ENCODE peak calls at places on chromosomes 4 and X, in four cellular contexts. Q is HCT116, P is H1, T is HepG2. D is an unnamed sample.
A peak's percentile ranks its signal among the peaks of the same experiment; 100 is the strongest.

GRCh38 chrX:133218329-133218728 is at the start of gene TFDP3:
- DNase-seq in Q (no peak), P (no peak), T (no peak), D (no peak)

GRCh38 chrX:17743913-17744312 is 6.6 kb downstream of the SCML1 start:
- DNase-seq in Q (no peak), P (no peak), T (no peak), D (no peak)

GRCh38 chr4:182240161-182241130 is 2.8 kb upstream of the TENM3 start:
- DNase-seq in Q (no peak), P (no peak), T (peak; percentile 81), D (no peak)

GRCh38 chr4:151218343-151218742 is 58.6 kb upstream of the PRSS48 start:
- DNase-seq in Q (no peak), P (no peak), T (no peak), D (no peak)

GRCh38 chrX:16870861-16871584 is 861 bp upstream of the RBBP7 start:
- DNase-seq in Q (no peak), P (no peak), T (no peak), D (no peak)

GRCh38 chrX:135707880-135708279 is 5.6 kb upstream of the CT45A1 start:
- DNase-seq in Q (peak; percentile 16), P (peak; percentile 1), T (peak; percentile 31), D (no peak)

GRCh38 chr4:66767442-66767841 is 777.9 kb downstream of the CENPC start:
- DNase-seq in Q (no peak), P (no peak), T (no peak), D (no peak)

GRCh38 chr4:33316578-33316977 is 2596.4 kb downstream of the PCDH7 start:
- DNase-seq in Q (no peak), P (no peak), T (no peak), D (no peak)

GRCh38 chrX:97057349-97057909 is 173.7 kb downstream of the RPA4 start:
- DNase-seq in Q (no peak), P (no peak), T (no peak), D (no peak)

GRCh38 chrX:73668779-73669178 is 105.8 kb downstream of the CHIC1 start:
- DNase-seq in Q (no peak), P (no peak), T (no peak), D (no peak)

GRCh38 chrX:79559290-79559689 is 192.2 kb upstream of the ITM2A start:
- DNase-seq in Q (no peak), P (no peak), T (no peak), D (no peak)

DNA sequence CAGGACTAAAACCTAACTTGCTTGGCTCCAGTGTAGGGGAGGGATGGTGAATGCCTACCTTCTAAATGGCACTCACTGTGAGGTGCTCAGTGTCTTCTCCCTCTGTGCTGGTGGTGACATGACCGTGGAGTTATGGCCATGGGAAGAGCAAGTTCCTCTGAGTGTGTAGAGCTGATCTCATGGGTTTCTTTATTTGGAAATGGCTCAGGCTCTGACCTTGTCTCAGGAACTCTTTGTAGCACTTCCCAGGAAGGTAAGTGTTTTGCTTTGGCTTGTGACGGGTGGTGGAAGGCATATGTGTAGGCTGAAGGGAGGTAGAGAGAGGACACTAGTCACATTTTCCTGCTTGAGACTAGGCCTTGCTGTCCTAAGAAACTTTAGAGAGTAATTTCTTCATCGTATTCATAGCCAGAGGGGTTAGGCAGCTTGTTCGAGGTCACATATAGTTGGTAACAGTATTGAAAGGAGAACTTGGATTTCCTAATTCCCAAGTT is 6.5 kb downstream of the MSN start:
- DNase-seq in Q (no peak), P (no peak), T (no peak), D (no peak)
- H3K27ac ChIP-seq in Q (no peak overlapping the region), P (no peak overlapping the region), T (no peak overlapping the region), D (no peak overlapping the region)

GRCh38 chrX:64152857-64153256 is 52.7 kb downstream of the AMER1 start:
- DNase-seq in Q (no peak), P (peak; percentile 19), T (peak; percentile 30), D (no peak)
- TF ChIP-seq SIN3A in Q (no peak), P (no peak), T (no peak), D (no peak)

GRCh38 chr4:113537183-113537977 is 224.2 kb downstream of the CAMK2D start:
- DNase-seq in Q (no peak), P (no peak), T (no peak), D (no peak)
- H3K27ac ChIP-seq in Q (no peak overlapping the region), P (no peak overlapping the region), T (no peak overlapping the region), D (no peak overlapping the region)

DNA sequence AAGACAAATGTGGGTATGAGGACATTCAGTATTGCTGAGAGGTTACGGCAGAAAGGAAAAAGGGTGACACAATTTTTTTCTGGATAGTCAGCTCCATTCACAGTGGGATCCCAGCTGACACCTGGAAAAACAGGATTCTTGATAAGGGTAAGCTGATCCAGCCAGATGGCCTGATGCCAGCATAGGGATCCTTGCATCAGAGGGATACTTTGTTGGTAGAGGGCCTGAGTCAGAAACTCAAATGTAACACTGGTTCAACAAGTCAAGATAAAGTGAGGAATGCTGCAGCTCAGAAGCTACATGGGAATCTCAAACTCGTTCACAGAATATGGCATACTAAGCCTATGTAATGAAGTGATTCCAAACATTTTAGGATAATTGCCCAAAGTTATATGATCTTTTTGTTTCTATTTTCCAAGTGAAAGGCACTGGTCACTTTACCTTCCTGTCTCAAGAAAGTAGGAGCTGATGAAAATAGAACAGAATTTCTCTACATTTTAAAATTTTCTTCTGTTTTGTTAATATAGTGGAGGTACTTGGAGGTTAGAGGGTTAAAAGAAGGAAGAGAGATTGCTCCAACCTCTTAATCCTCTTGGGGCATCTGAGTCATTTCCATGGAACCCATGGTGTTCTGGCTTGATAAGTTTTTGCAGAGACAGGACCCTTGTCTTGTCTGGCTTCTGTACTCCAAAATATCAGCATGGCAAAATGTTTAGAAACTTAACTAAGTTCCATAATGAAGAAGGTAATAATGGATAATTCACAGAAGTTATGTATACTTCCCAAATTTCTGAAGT is 727.0 kb downstream of the C4orf33 start:
- DNase-seq in Q (peak; percentile 53), P (no peak), T (no peak), D (no peak)
- TF ChIP-seq SIN3A in Q (no peak), P (no peak), T (no peak), D (no peak)

GRCh38 chr4:17366496-17366895 is 145.4 kb downstream of the QDPR start:
- DNase-seq in Q (no peak), P (no peak), T (no peak), D (no peak)
- H3K27ac ChIP-seq in Q (no peak overlapping the region), P (no peak overlapping the region), T (no peak overlapping the region), D (no peak overlapping the region)

GRCh38 chr4:133275246-133275645 is 126.2 kb downstream of the PCDH10 start:
- DNase-seq in Q (no peak), P (no peak), T (no peak), D (no peak)

GRCh38 chr4:133268205-133268604 is 119.1 kb downstream of the PCDH10 start:
- DNase-seq in Q (no peak), P (no peak), T (no peak), D (no peak)

GRCh38 chr4:133270021-133270570 is 121.0 kb downstream of the PCDH10 start:
- DNase-seq in Q (no peak), P (no peak), T (no peak), D (no peak)
- TF ChIP-seq SIN3A in Q (no peak), P (no peak), T (no peak), D (no peak)

GRCh38 chrX:120429776-120430535 is 39.1 kb downstream of the LAMP2 start:
- DNase-seq in Q (no peak), P (no peak), T (no peak), D (no peak)

GRCh38 chrX:120428309-120428708 is 40.8 kb downstream of the LAMP2 start:
- DNase-seq in Q (no peak), P (no peak), T (no peak), D (no peak)

GRCh38 chrX:120426599-120426998 is 42.5 kb downstream of the LAMP2 start:
- DNase-seq in Q (no peak), P (no peak), T (no peak), D (no peak)
- H3K27ac ChIP-seq in Q (no peak overlapping the region), P (no peak overlapping the region), T (no peak overlapping the region), D (no peak overlapping the region)

D was measured in Panc1.